ENCODE peak calls at places on chromosomes 11 and 22, in six cellular contexts. M is WERI-Rb-1, K is omental fat pad, Q is choroid plexus epithelial cell, D is IMR-90, G is keratinocyte. O is an unnamed sample.

GRCh38 chr11:36376315-36376887 is 80.3 kb downstream of the PRR5L start:
- DNase-seq in G (no peak), D (peak; percentile 18), Q (peak; percentile 52), M (no peak), K (no peak), O (no peak)

GRCh38 chr11:17544181-17544622 is at the start of gene USH1C:
- DNase-seq in G (no peak), M (no peak), Q (no peak), K (no peak), D (no peak), O (no peak)

GRCh38 chr11:132430352-132431091 is 1060.1 kb downstream of the NTM start:
- DNase-seq in Q (no peak), M (no peak), G (no peak), K (no peak), D (no peak), O (no peak)

GRCh38 chr11:9273430-9274336 is 8.5 kb upstream of the DENND5A start:
- DNase-seq in G (no peak), Q (peak; percentile 92), K (no peak), M (no peak), D (peak; percentile 78), O (no peak)

GRCh38 chr22:36374603-36375024 is 13.2 kb downstream of the MYH9 start:
- DNase-seq in M (no peak), Q (no peak), G (no peak), K (no peak), D (peak; percentile 77), O (no peak)

GRCh38 chr22:49540571-49541450 is 286.9 kb downstream of the BRD1 start:
- DNase-seq in Q (no peak), D (no peak), K (no peak), G (no peak), M (no peak), O (no peak)

GRCh38 chr11:23856654-23857053 is 640.2 kb upstream of the LUZP2 start:
- DNase-seq in Q (peak; percentile 85), G (no peak), M (no peak), K (no peak), D (peak; percentile 67), O (no peak)

GRCh38 chr11:31870609-31871309 is 59.6 kb upstream of the PAX6 start:
- DNase-seq in D (peak; percentile 33), K (no peak), G (no peak), Q (peak; percentile 61), M (peak; percentile 76), O (peak; percentile 58)

GRCh38 chr11:119223856-119224255 is 17.7 kb downstream of the CBL start:
- DNase-seq in M (no peak), D (peak; percentile 63), G (no peak), K (no peak), Q (peak; percentile 48), O (no peak)

GRCh38 chr11:35711173-35711910 is 48.8 kb downstream of the TRIM44 start:
- DNase-seq in Q (no peak), D (no peak), K (no peak), M (no peak), G (no peak), O (no peak)

GRCh38 chr11:117704416-117705150 is 92.4 kb downstream of the DSCAML1 start:
- DNase-seq in K (no peak), M (peak; percentile 44), Q (no peak), G (no peak), D (no peak), O (no peak)

GRCh38 chr11:86951706-86952105 is 3.5 kb downstream of the FZD4 start:
- DNase-seq in Q (no peak), K (no peak), D (no peak), G (no peak), M (no peak), O (no peak)

GRCh38 chr11:46475041-46475925 is 83.7 kb upstream of the CHRM4 start:
- DNase-seq in Q (no peak), M (no peak), G (no peak), D (no peak), K (no peak), O (no peak)

GRCh38 chr11:13993096-13993760 is 30.7 kb downstream of the SPON1 start:
- DNase-seq in M (no peak), Q (no peak), K (no peak), D (no peak), G (no peak), O (no peak)

GRCh38 chr22:34099278-34099677 is 179.0 kb upstream of the LARGE1 start:
- DNase-seq in G (no peak), D (no peak), K (no peak), M (no peak), Q (no peak), O (no peak)

GRCh38 chr11:48041877-48042698 is 61.7 kb downstream of the PTPRJ start:
- DNase-seq in G (no peak), M (no peak), K (no peak), D (no peak), Q (no peak), O (no peak)

GRCh38 chr11:77211594-77212251 is 83.7 kb downstream of the MYO7A start:
- DNase-seq in M (no peak), G (no peak), Q (no peak), D (no peak), K (no peak), O (no peak)

GRCh38 chr11:80163011-80163410 is 722.2 kb upstream of the TENM4 start:
- DNase-seq in D (peak; percentile 25), Q (peak; percentile 30), K (no peak), G (no peak), M (no peak), O (no peak)

GRCh38 chr11:43268786-43269185 is 43.0 kb upstream of the API5 start:
- DNase-seq in M (no peak), G (no peak), K (no peak), Q (no peak), D (no peak), O (no peak)

GRCh38 chr11:64060861-64061444 is 25.2 kb downstream of the FLRT1 start:
- DNase-seq in D (no peak), K (peak; percentile 30), G (no peak), M (peak; percentile 89), Q (peak; percentile 12), O (peak; percentile 52)

GRCh38 chr11:74534216-74534615 is 40.7 kb upstream of the LIPT2 start:
- DNase-seq in G (no peak), Q (no peak), K (no peak), M (no peak), D (no peak), O (no peak)

GRCh38 chr22:43402128-43402527 is 9.7 kb upstream of the MPPED1 start:
- DNase-seq in D (no peak), Q (peak; percentile 6), G (no peak), M (no peak), K (no peak), O (no peak)

GRCh38 chr11:101974255-101974654 is 57.9 kb upstream of the ANGPTL5 start:
- DNase-seq in Q (peak; percentile 42), M (no peak), K (no peak), G (no peak), D (peak; percentile 43), O (no peak)

GRCh38 chr11:90867416-90867815 is 644.6 kb upstream of the CHORDC1 start:
- DNase-seq in Q (no peak), K (no peak), D (no peak), G (no peak), M (no peak), O (no peak)

GRCh38 chr11:101128571-101129202 is 926 bp downstream of the PGR start:
- DNase-seq in M (no peak), K (no peak), D (no peak), G (no peak), Q (no peak), O (peak; percentile 9)

GRCh38 chr11:134454146-134454690 is 42.2 kb upstream of the B3GAT1 start:
- DNase-seq in M (no peak), D (no peak), G (no peak), Q (no peak), K (no peak), O (no peak)

GRCh38 chr11:12762696-12763324 is 88.6 kb downstream of the TEAD1 start:
- DNase-seq in Q (no peak), G (no peak), D (no peak), M (no peak), K (no peak), O (no peak)

GRCh38 chr11:45333506-45333971 is 47.4 kb upstream of the SYT13 start:
- DNase-seq in D (peak; percentile 65), G (no peak), Q (peak; percentile 93), K (no peak), M (peak; percentile 14), O (no peak)
- TF ChIP-seq CTCF in D (no peak), G (no peak), Q (no peak), K (no peak), M (no peak), O (no peak)

GRCh38 chr11:34638897-34639296 is 18.0 kb downstream of the EHF start:
- DNase-seq in Q (no peak), G (no peak), M (no peak), K (no peak), D (no peak), O (no peak)
- TF ChIP-seq CTCF in Q (no peak), G (no peak), M (no peak), K (no peak), D (no peak), O (no peak)

GRCh38 chr22:38230916-38231315 is 29.1 kb downstream of the MAFF start:
- DNase-seq in K (no peak), M (no peak), Q (no peak), G (no peak), D (no peak), O (no peak)

GRCh38 chr22:38228873-38229740 is 27.3 kb downstream of the MAFF start:
- DNase-seq in G (peak; percentile 76), D (peak; percentile 57), Q (peak; percentile 53), K (no peak), M (no peak), O (no peak)

GRCh38 chr22:38228326-38228872 is 26.6 kb downstream of the MAFF start:
- DNase-seq in D (no peak), Q (peak; percentile 58), K (no peak), G (no peak), M (no peak), O (no peak)

GRCh38 chr22:38232196-38232595 is 30.4 kb downstream of the MAFF start:
- DNase-seq in D (no peak), K (no peak), Q (no peak), M (no peak), G (no peak), O (no peak)

GRCh38 chr22:38230108-38230825 is 28.5 kb downstream of the MAFF start:
- DNase-seq in M (peak; percentile 47), K (no peak), G (no peak), D (no peak), Q (peak; percentile 50), O (no peak)
- TF ChIP-seq CTCF in M (peak; percentile 59), K (no peak), G (peak; percentile 75), D (peak; percentile 34), Q (peak; percentile 48), O (peak; percentile 41)

DNA sequence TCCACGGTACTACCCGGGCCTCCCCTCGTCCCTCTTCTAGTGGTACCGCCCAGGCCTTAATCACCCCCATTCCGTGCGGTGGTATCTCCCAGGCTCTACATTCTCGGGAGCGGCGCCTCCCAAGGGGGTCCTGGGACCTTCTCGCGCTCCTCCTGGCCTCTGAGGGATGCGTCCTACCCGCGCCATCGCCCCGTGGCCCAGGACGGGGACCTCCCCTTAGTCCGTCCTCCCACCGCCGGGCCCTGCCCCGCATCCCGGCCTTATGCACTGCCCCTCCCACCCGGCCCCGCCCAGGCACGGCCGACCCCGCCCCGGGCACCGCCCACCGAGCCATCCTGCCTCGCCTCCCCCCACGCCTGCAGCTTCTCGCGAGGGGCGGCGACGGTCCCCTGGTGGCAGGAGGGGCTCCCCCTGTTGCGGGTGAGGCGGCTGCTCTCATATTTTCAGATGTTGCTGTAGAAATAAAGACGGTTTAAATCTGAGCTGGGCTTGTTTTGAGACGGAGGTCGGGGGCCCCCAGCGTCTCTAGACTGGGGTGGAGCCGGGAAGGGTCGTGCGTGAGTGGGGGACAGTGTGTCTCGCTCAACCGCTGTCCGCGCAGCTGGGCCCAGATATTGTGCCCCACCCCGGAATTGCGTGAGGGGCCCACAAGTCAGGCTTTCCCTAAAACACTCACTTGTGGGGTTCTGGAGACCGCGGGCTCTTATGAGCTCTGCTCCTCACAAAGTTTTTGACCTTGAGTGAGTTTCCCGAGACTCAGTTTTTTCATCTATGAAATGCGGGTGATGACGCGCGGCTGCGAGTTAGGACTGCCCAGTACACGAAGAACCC is 845 bp upstream of the RAB1B start:
- DNase-seq in Q (peak; percentile 92), K (peak; percentile 78), G (no peak), M (peak; percentile 87), D (peak; percentile 79), O (peak; percentile 74)
- TF ChIP-seq CTCF in Q (no peak), K (no peak), G (peak; percentile 8), M (no peak), D (peak; percentile 18), O (peak; percentile 20)

O was measured in progenitor cell of endocrine pancreas.